ENCODE peak calls at places on chromosomes 5 and 9, in nine cellular contexts. One of them, this sample, is unnamed.
A peak's percentile ranks its signal among the peaks of the same experiment; 100 is the strongest.

GRCh38 chr9:108813951-108814601 is 41.7 kb downstream of the ACTL7B start:
- DNase-seq in epithelial cell of prostate: peak; percentile 64
- DNase-seq in effector memory CD4-positive, alpha-beta T cell: no peak
- DNase-seq in stomach: no peak
- DNase-seq in PC-9: peak; percentile 90
- DNase-seq in caudate nucleus: no peak
- DNase-seq in body of pancreas: no peak
- DNase-seq in testis: no peak
- DNase-seq in dorsolateral prefrontal cortex: peak; percentile 41
- DNase-seq in this sample: peak; percentile 98

GRCh38 chr9:128051932-128052734 is 15.0 kb downstream of the NAIF1 start:
- DNase-seq in epithelial cell of prostate: no peak
- DNase-seq in effector memory CD4-positive, alpha-beta T cell: no peak
- DNase-seq in stomach: peak; percentile 50
- DNase-seq in PC-9: peak; percentile 83
- DNase-seq in caudate nucleus: no peak
- DNase-seq in body of pancreas: peak; percentile 40
- DNase-seq in testis: no peak
- DNase-seq in dorsolateral prefrontal cortex: no peak
- DNase-seq in this sample: peak; percentile 55

GRCh38 chr5:170573119-170573518 is 69.3 kb downstream of the KCNIP1 start:
- DNase-seq in epithelial cell of prostate: no peak
- DNase-seq in effector memory CD4-positive, alpha-beta T cell: no peak
- DNase-seq in stomach: no peak
- DNase-seq in PC-9: no peak
- DNase-seq in caudate nucleus: no peak
- DNase-seq in body of pancreas: no peak
- DNase-seq in testis: no peak
- DNase-seq in dorsolateral prefrontal cortex: no peak
- DNase-seq in this sample: no peak

GRCh38 chr5:5629579-5629978 is 207.1 kb downstream of the ICE1 start:
- DNase-seq in epithelial cell of prostate: no peak
- DNase-seq in effector memory CD4-positive, alpha-beta T cell: no peak
- DNase-seq in stomach: no peak
- DNase-seq in PC-9: peak; percentile 43
- DNase-seq in caudate nucleus: no peak
- DNase-seq in body of pancreas: no peak
- DNase-seq in testis: no peak
- DNase-seq in dorsolateral prefrontal cortex: no peak
- DNase-seq in this sample: no peak

GRCh38 chr9:85960688-85961093 is 19.7 kb downstream of the NAA35 start:
- DNase-seq in epithelial cell of prostate: no peak
- DNase-seq in effector memory CD4-positive, alpha-beta T cell: no peak
- DNase-seq in stomach: no peak
- DNase-seq in PC-9: no peak
- DNase-seq in caudate nucleus: no peak
- DNase-seq in body of pancreas: no peak
- DNase-seq in testis: no peak
- DNase-seq in dorsolateral prefrontal cortex: no peak
- DNase-seq in this sample: no peak

GRCh38 chr9:77707696-77708095 is 59.6 kb upstream of the GNA14 start:
- DNase-seq in epithelial cell of prostate: peak; percentile 74
- DNase-seq in effector memory CD4-positive, alpha-beta T cell: no peak
- DNase-seq in stomach: peak; percentile 40
- DNase-seq in PC-9: peak; percentile 90
- DNase-seq in caudate nucleus: no peak
- DNase-seq in body of pancreas: peak; percentile 31
- DNase-seq in testis: no peak
- DNase-seq in dorsolateral prefrontal cortex: no peak
- DNase-seq in this sample: peak; percentile 93

GRCh38 chr5:116084231-116084630 is 594 bp upstream of the COMMD10 start:
- DNase-seq in epithelial cell of prostate: no peak
- DNase-seq in effector memory CD4-positive, alpha-beta T cell: no peak
- DNase-seq in stomach: peak; percentile 31
- DNase-seq in PC-9: no peak
- DNase-seq in caudate nucleus: peak; percentile 5
- DNase-seq in body of pancreas: no peak
- DNase-seq in testis: peak; percentile 29
- DNase-seq in dorsolateral prefrontal cortex: no peak
- DNase-seq in this sample: peak; percentile 69

GRCh38 chr9:95879591-95879990 is 4.1 kb downstream of the ERCC6L2 start:
- DNase-seq in epithelial cell of prostate: no peak
- DNase-seq in effector memory CD4-positive, alpha-beta T cell: no peak
- DNase-seq in stomach: no peak
- DNase-seq in PC-9: no peak
- DNase-seq in caudate nucleus: no peak
- DNase-seq in body of pancreas: no peak
- DNase-seq in testis: no peak
- DNase-seq in dorsolateral prefrontal cortex: no peak
- DNase-seq in this sample: no peak

GRCh38 chr9:15137658-15138356 is 169.2 kb downstream of the TTC39B start:
- DNase-seq in epithelial cell of prostate: no peak
- DNase-seq in effector memory CD4-positive, alpha-beta T cell: no peak
- DNase-seq in stomach: no peak
- DNase-seq in PC-9: no peak
- DNase-seq in caudate nucleus: no peak
- DNase-seq in body of pancreas: no peak
- DNase-seq in testis: no peak
- DNase-seq in dorsolateral prefrontal cortex: no peak
- DNase-seq in this sample: no peak

GRCh38 chr9:15133488-15133887 is 173.5 kb downstream of the TTC39B start:
- DNase-seq in epithelial cell of prostate: no peak
- DNase-seq in effector memory CD4-positive, alpha-beta T cell: no peak
- DNase-seq in stomach: no peak
- DNase-seq in PC-9: no peak
- DNase-seq in caudate nucleus: no peak
- DNase-seq in body of pancreas: no peak
- DNase-seq in testis: no peak
- DNase-seq in dorsolateral prefrontal cortex: no peak
- DNase-seq in this sample: no peak

GRCh38 chr9:15137089-15137488 is 169.9 kb downstream of the TTC39B start:
- DNase-seq in epithelial cell of prostate: no peak
- DNase-seq in effector memory CD4-positive, alpha-beta T cell: no peak
- DNase-seq in stomach: no peak
- DNase-seq in PC-9: no peak
- DNase-seq in caudate nucleus: no peak
- DNase-seq in body of pancreas: no peak
- DNase-seq in testis: no peak
- DNase-seq in dorsolateral prefrontal cortex: no peak
- DNase-seq in this sample: no peak

GRCh38 chr9:15136646-15137045 is 170.4 kb downstream of the TTC39B start:
- DNase-seq in epithelial cell of prostate: no peak
- DNase-seq in effector memory CD4-positive, alpha-beta T cell: no peak
- DNase-seq in stomach: no peak
- DNase-seq in PC-9: no peak
- DNase-seq in caudate nucleus: no peak
- DNase-seq in body of pancreas: no peak
- DNase-seq in testis: no peak
- DNase-seq in dorsolateral prefrontal cortex: no peak
- DNase-seq in this sample: no peak

GRCh38 chr9:15135167-15135792 is 171.7 kb downstream of the TTC39B start:
- DNase-seq in epithelial cell of prostate: no peak
- DNase-seq in effector memory CD4-positive, alpha-beta T cell: no peak
- DNase-seq in stomach: peak; percentile 51
- DNase-seq in PC-9: peak; percentile 47
- DNase-seq in caudate nucleus: peak; percentile 27
- DNase-seq in body of pancreas: peak; percentile 67
- DNase-seq in testis: peak; percentile 71
- DNase-seq in dorsolateral prefrontal cortex: peak; percentile 52
- DNase-seq in this sample: peak; percentile 63
- H3K27ac ChIP-seq in epithelial cell of prostate: no peak overlapping the region
- H3K27ac ChIP-seq in effector memory CD4-positive, alpha-beta T cell: no peak overlapping the region
- H3K27ac ChIP-seq in stomach: no peak overlapping the region
- H3K27ac ChIP-seq in PC-9: no peak overlapping the region
- H3K27ac ChIP-seq in caudate nucleus: no peak overlapping the region
- H3K27ac ChIP-seq in body of pancreas: no peak overlapping the region
- H3K27ac ChIP-seq in testis: no peak overlapping the region
- H3K27ac ChIP-seq in dorsolateral prefrontal cortex: no peak overlapping the region
- H3K27ac ChIP-seq in this sample: no peak overlapping the region

GRCh38 chr5:73280386-73280785 is 107.4 kb downstream of the TMEM174 start:
- DNase-seq in epithelial cell of prostate: no peak
- DNase-seq in effector memory CD4-positive, alpha-beta T cell: no peak
- DNase-seq in stomach: no peak
- DNase-seq in PC-9: no peak
- DNase-seq in caudate nucleus: no peak
- DNase-seq in body of pancreas: no peak
- DNase-seq in testis: no peak
- DNase-seq in dorsolateral prefrontal cortex: no peak
- DNase-seq in this sample: peak; percentile 34

GRCh38 chr5:73282923-73283322 is 109.9 kb downstream of the TMEM174 start:
- DNase-seq in epithelial cell of prostate: no peak
- DNase-seq in effector memory CD4-positive, alpha-beta T cell: no peak
- DNase-seq in stomach: peak; percentile 36
- DNase-seq in PC-9: no peak
- DNase-seq in caudate nucleus: no peak
- DNase-seq in body of pancreas: no peak
- DNase-seq in testis: no peak
- DNase-seq in dorsolateral prefrontal cortex: no peak
- DNase-seq in this sample: no peak

GRCh38 chr5:73278693-73279092 is 105.7 kb downstream of the TMEM174 start:
- DNase-seq in epithelial cell of prostate: peak; percentile 63
- DNase-seq in effector memory CD4-positive, alpha-beta T cell: no peak
- DNase-seq in stomach: no peak
- DNase-seq in PC-9: peak; percentile 90
- DNase-seq in caudate nucleus: no peak
- DNase-seq in body of pancreas: peak; percentile 53
- DNase-seq in testis: no peak
- DNase-seq in dorsolateral prefrontal cortex: no peak
- DNase-seq in this sample: peak; percentile 86

GRCh38 chr5:73282383-73282782 is 109.4 kb downstream of the TMEM174 start:
- DNase-seq in epithelial cell of prostate: no peak
- DNase-seq in effector memory CD4-positive, alpha-beta T cell: no peak
- DNase-seq in stomach: no peak
- DNase-seq in PC-9: no peak
- DNase-seq in caudate nucleus: no peak
- DNase-seq in body of pancreas: no peak
- DNase-seq in testis: no peak
- DNase-seq in dorsolateral prefrontal cortex: no peak
- DNase-seq in this sample: no peak

DNA sequence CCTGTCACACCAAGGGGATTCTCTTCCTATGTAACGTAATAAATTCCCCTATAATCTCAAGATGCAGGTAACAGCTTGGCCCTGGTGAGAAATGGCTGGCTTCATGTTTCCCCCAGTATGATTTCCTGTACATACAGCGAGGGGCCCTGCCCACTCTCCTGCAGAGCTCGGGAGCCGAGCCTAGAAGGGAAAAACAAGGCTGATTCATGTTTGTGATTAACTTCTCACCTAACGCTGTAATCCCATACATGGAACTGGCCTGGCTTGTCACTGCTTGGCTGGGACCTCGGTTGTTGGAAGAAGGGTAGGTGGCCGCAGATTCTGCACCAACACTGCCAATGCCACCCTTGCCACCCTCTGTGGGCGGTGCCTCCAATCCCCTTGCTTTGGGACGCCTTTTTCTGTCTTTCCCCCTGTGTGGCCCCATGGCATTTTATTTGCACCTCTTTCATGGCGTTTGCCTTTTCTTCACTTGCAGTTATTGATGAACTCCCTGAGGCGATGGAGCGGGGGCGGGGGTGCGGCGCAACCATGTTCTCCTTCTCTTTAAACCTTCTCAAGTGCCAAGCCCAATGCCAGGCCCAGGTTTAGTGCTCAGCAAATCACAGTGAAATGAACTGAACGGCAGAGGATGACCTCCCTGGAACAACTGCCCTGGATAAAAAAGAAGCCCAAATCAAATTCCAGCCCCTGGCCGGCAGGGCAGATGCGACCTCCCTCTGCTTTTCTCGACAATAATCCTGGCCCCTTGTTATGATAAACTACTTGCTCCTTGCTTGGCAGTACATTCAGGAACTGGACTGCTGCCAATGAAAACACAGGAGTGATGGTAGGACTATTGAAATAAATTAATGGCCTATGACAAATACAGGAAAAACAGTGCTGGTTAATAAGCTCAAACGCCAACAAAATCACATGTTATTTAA is 108.1 kb downstream of the TMEM174 start:
- DNase-seq in epithelial cell of prostate: peak; percentile 76
- DNase-seq in effector memory CD4-positive, alpha-beta T cell: no peak
- DNase-seq in stomach: peak; percentile 70
- DNase-seq in PC-9: peak; percentile 79
- DNase-seq in caudate nucleus: no peak
- DNase-seq in body of pancreas: peak; percentile 71
- DNase-seq in testis: no peak
- DNase-seq in dorsolateral prefrontal cortex: no peak
- DNase-seq in this sample: peak; percentile 90
- H3K27ac ChIP-seq in epithelial cell of prostate: peak overlapping the region; percentile 57
- H3K27ac ChIP-seq in effector memory CD4-positive, alpha-beta T cell: no peak overlapping the region
- H3K27ac ChIP-seq in stomach: no peak overlapping the region
- H3K27ac ChIP-seq in PC-9: no peak overlapping the region
- H3K27ac ChIP-seq in caudate nucleus: no peak overlapping the region
- H3K27ac ChIP-seq in body of pancreas: peak overlapping the region; percentile 41
- H3K27ac ChIP-seq in testis: no peak overlapping the region
- H3K27ac ChIP-seq in dorsolateral prefrontal cortex: no peak overlapping the region
- H3K27ac ChIP-seq in this sample: peak overlapping the region; percentile 79

GRCh38 chr5:136033244-136033643 is 4.5 kb downstream of the TGFBI start:
- DNase-seq in epithelial cell of prostate: no peak
- DNase-seq in effector memory CD4-positive, alpha-beta T cell: no peak
- DNase-seq in stomach: no peak
- DNase-seq in PC-9: no peak
- DNase-seq in caudate nucleus: no peak
- DNase-seq in body of pancreas: no peak
- DNase-seq in testis: no peak
- DNase-seq in dorsolateral prefrontal cortex: no peak
- DNase-seq in this sample: no peak

GRCh38 chr5:136032564-136032963 is 3.8 kb downstream of the TGFBI start:
- DNase-seq in epithelial cell of prostate: peak; percentile 64
- DNase-seq in effector memory CD4-positive, alpha-beta T cell: no peak
- DNase-seq in stomach: no peak
- DNase-seq in PC-9: peak; percentile 87
- DNase-seq in caudate nucleus: no peak
- DNase-seq in body of pancreas: no peak
- DNase-seq in testis: no peak
- DNase-seq in dorsolateral prefrontal cortex: no peak
- DNase-seq in this sample: peak; percentile 82

GRCh38 chr5:136030956-136031611 is 2.3 kb downstream of the TGFBI start:
- DNase-seq in epithelial cell of prostate: no peak
- DNase-seq in effector memory CD4-positive, alpha-beta T cell: no peak
- DNase-seq in stomach: no peak
- DNase-seq in PC-9: no peak
- DNase-seq in caudate nucleus: no peak
- DNase-seq in body of pancreas: no peak
- DNase-seq in testis: no peak
- DNase-seq in dorsolateral prefrontal cortex: no peak
- DNase-seq in this sample: no peak

GRCh38 chr5:136030252-136030651 is 1.5 kb downstream of the TGFBI start:
- DNase-seq in epithelial cell of prostate: no peak
- DNase-seq in effector memory CD4-positive, alpha-beta T cell: no peak
- DNase-seq in stomach: no peak
- DNase-seq in PC-9: no peak
- DNase-seq in caudate nucleus: no peak
- DNase-seq in body of pancreas: no peak
- DNase-seq in testis: no peak
- DNase-seq in dorsolateral prefrontal cortex: no peak
- DNase-seq in this sample: no peak

DNA sequence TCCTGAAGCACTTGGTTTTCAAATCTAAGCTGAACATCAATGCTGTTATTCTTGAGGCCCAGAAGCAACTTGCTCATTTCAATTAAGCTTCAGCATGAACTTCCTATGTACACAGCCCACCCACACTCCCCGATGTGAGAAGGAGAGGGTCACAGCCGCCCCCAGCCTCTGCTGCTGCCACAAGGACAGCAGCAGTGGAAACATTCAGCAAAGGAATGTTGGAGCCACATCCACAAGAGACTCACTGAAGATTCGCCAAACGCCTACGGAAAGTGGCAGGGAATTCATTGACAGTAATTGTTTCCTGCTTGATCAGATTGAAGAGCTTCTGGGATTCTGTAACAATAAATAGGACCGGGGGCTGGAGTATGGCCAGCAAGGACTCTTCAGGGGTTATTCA is 2.9 kb downstream of the TGFBI start:
- DNase-seq in epithelial cell of prostate: no peak
- DNase-seq in effector memory CD4-positive, alpha-beta T cell: no peak
- DNase-seq in stomach: no peak
- DNase-seq in PC-9: no peak
- DNase-seq in caudate nucleus: no peak
- DNase-seq in body of pancreas: no peak
- DNase-seq in testis: no peak
- DNase-seq in dorsolateral prefrontal cortex: no peak
- DNase-seq in this sample: no peak
- H3K27ac ChIP-seq in epithelial cell of prostate: peak overlapping the region; percentile 88
- H3K27ac ChIP-seq in effector memory CD4-positive, alpha-beta T cell: no peak overlapping the region
- H3K27ac ChIP-seq in stomach: no peak overlapping the region
- H3K27ac ChIP-seq in PC-9: peak overlapping the region; percentile 67
- H3K27ac ChIP-seq in caudate nucleus: no peak overlapping the region
- H3K27ac ChIP-seq in body of pancreas: no peak overlapping the region
- H3K27ac ChIP-seq in testis: no peak overlapping the region
- H3K27ac ChIP-seq in dorsolateral prefrontal cortex: no peak overlapping the region
- H3K27ac ChIP-seq in this sample: peak overlapping the region; percentile 89

GRCh38 chr5:56123531-56124243 is 109.4 kb downstream of the ANKRD55 start:
- DNase-seq in epithelial cell of prostate: peak; percentile 69
- DNase-seq in effector memory CD4-positive, alpha-beta T cell: no peak
- DNase-seq in stomach: peak; percentile 27
- DNase-seq in PC-9: peak; percentile 96
- DNase-seq in caudate nucleus: no peak
- DNase-seq in body of pancreas: peak; percentile 26
- DNase-seq in testis: no peak
- DNase-seq in dorsolateral prefrontal cortex: no peak
- DNase-seq in this sample: peak; percentile 93
- H3K27ac ChIP-seq in epithelial cell of prostate: peak overlapping the region; percentile 81
- H3K27ac ChIP-seq in effector memory CD4-positive, alpha-beta T cell: no peak overlapping the region
- H3K27ac ChIP-seq in stomach: peak overlapping the region; percentile 14
- H3K27ac ChIP-seq in PC-9: peak overlapping the region; percentile 84
- H3K27ac ChIP-seq in caudate nucleus: no peak overlapping the region
- H3K27ac ChIP-seq in body of pancreas: no peak overlapping the region
- H3K27ac ChIP-seq in testis: no peak overlapping the region
- H3K27ac ChIP-seq in dorsolateral prefrontal cortex: no peak overlapping the region
- H3K27ac ChIP-seq in this sample: peak overlapping the region; percentile 74